ENCODE peak calls at places on chromosomes 3 and 15, in four cellular contexts. B, I, V and L are unnamed samples.

GRCh38 chr15:40984963-40985362 is 31.7 kb downstream of the CHAC1 start:
- DNase-seq in V (no peak), I (no peak), B (no peak), L (no peak)

GRCh38 chr3:85821130-85821756 is 862.5 kb downstream of the CADM2 start:
- DNase-seq in I (peak; percentile 68), B (no peak), V (peak; percentile 75), L (peak; percentile 73)

GRCh38 chr15:66714543-66714981 is 12.5 kb downstream of the SMAD6 start:
- DNase-seq in V (no peak), B (no peak), I (peak; percentile 49), L (no peak)

GRCh38 chr3:39317571-39318169 is 11.8 kb upstream of the CCR8 start:
- DNase-seq in I (peak; percentile 59), B (no peak), V (no peak), L (no peak)

GRCh38 chr3:105385868-105386508 is 19.3 kb downstream of the ALCAM start:
- DNase-seq in I (no peak), B (no peak), V (no peak), L (peak; percentile 20)

GRCh38 chr3:114043205-114043604 is 13.1 kb downstream of the CCDC191 start:
- DNase-seq in B (no peak), V (no peak), I (no peak), L (peak; percentile 56)

GRCh38 chr3:87873136-87873535 is 185.7 kb downstream of the CGGBP1 start:
- DNase-seq in B (no peak), V (no peak), I (no peak), L (no peak)

GRCh38 chr15:73945109-73945508 is 18.8 kb downstream of the LOXL1 start:
- DNase-seq in B (no peak), I (no peak), V (no peak), L (no peak)

GRCh38 chr3:52490938-52491526 is 4.1 kb upstream of the STAB1 start:
- DNase-seq in I (no peak), B (no peak), V (no peak), L (no peak)

DNA sequence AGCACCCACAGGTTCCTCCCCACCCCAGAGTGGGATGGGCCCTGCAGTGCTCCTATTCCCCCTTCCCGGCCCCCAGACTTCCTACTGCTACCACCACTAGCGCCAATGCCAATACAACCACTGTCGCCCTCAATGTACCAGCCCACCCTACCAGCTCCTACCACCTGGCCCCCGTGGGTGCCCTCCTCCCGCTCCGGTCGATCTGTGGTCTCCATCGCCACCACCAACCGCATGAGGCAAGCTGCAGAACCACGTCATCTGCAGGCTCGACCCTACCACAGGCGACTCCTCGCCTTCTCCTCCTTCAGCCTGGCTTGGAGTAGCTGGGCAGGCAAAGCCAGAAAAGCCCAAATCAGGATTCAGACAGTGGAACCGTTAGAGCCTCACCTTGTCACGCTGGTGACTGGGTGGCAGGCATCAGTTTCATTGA is 179.3 kb downstream of the POTEB3 start:
- DNase-seq in B (no peak), I (peak; percentile 33), V (no peak), L (no peak)
- H3K9me3 ChIP-seq in B (peaks cover 13% of the 10 kb centered on the region), I (peaks cover 28% of the 10 kb centered on the region), V (no peaks in the 10 kb centered on the region), L (no peaks in the 10 kb centered on the region)

DNA sequence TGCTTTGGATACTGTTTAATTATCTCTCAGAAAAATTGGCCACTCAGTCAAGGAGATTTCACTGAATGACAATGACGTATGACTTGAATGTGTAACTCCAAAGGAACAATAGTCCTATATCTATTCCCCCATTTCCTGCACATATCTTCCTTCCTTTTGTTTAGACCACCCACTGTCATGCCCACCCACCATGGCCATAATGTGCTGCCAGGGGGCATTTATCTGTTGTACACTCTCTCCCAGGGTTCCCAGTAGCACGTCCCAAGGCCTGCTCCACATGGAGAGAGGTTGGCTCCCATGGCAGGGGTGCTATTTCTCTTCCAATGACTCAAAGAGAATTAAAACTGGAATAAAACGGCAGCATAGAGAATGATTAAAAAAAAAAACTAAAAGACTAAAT is 36.8 kb upstream of the CTNNB1 start:
- DNase-seq in I (no peak), B (no peak), V (no peak), L (no peak)
- H3K9me2 ChIP-seq in I (no peaks in the 10 kb centered on the region), B (no peaks in the 10 kb centered on the region), V (no peaks in the 10 kb centered on the region), L (no peaks in the 10 kb centered on the region)

GRCh38 chr3:149233323-149233722 is 11.7 kb upstream of the CP start:
- DNase-seq in B (no peak), I (no peak), V (no peak), L (no peak)
- H3K9me3 ChIP-seq in B (no peaks in the 10 kb centered on the region), I (no peaks in the 10 kb centered on the region), V (no peaks in the 10 kb centered on the region), L (no peaks in the 10 kb centered on the region)

GRCh38 chr3:78360849-78361248 is 1321.0 kb downstream of the ROBO2 start:
- DNase-seq in B (no peak), V (no peak), I (no peak), L (no peak)
- H3K9me2 ChIP-seq in B (no peaks in the 10 kb centered on the region), V (no peaks in the 10 kb centered on the region), I (no peaks in the 10 kb centered on the region), L (no peaks in the 10 kb centered on the region)

GRCh38 chr15:99631256-99631655 is 65.5 kb downstream of the MEF2A start:
- DNase-seq in B (no peak), V (peak; percentile 12), I (no peak), L (peak; percentile 75)
- H3K9me3 ChIP-seq in B (no peaks in the 10 kb centered on the region), V (no peaks in the 10 kb centered on the region), I (no peaks in the 10 kb centered on the region), L (peaks cover 5% of the 10 kb centered on the region)

GRCh38 chr3:41164776-41165175 is 34.5 kb upstream of the CTNNB1 start:
- DNase-seq in I (no peak), V (no peak), B (no peak), L (no peak)

GRCh38 chr3:41162981-41163380 is 36.3 kb upstream of the CTNNB1 start:
- DNase-seq in I (no peak), V (no peak), B (no peak), L (no peak)

GRCh38 chr3:41159581-41160189 is 39.6 kb upstream of the CTNNB1 start:
- DNase-seq in I (peak; percentile 63), V (no peak), B (peak; percentile 41), L (no peak)

GRCh38 chr3:41158947-41159346 is 40.4 kb upstream of the CTNNB1 start:
- DNase-seq in V (no peak), B (no peak), I (peak; percentile 68), L (no peak)

GRCh38 chr3:41163399-41163798 is 35.9 kb upstream of the CTNNB1 start:
- DNase-seq in B (no peak), V (no peak), I (peak; percentile 37), L (no peak)
- H3K9me2 ChIP-seq in B (no peaks in the 10 kb centered on the region), V (no peaks in the 10 kb centered on the region), I (no peaks in the 10 kb centered on the region), L (no peaks in the 10 kb centered on the region)

GRCh38 chr3:178396318-178396717 is 139.9 kb upstream of the KCNMB2 start:
- DNase-seq in B (no peak), V (no peak), I (no peak), L (no peak)
- H3K9me3 ChIP-seq in B (no peaks in the 10 kb centered on the region), V (no peaks in the 10 kb centered on the region), I (no peaks in the 10 kb centered on the region), L (no peaks in the 10 kb centered on the region)

GRCh38 chr15:60827492-60827891 is 348.6 kb upstream of the ICE2 start:
- DNase-seq in V (no peak), I (no peak), B (no peak), L (no peak)
- H3K9me2 ChIP-seq in V (no peaks in the 10 kb centered on the region), I (no peaks in the 10 kb centered on the region), B (no peaks in the 10 kb centered on the region), L (no peaks in the 10 kb centered on the region)

DNA sequence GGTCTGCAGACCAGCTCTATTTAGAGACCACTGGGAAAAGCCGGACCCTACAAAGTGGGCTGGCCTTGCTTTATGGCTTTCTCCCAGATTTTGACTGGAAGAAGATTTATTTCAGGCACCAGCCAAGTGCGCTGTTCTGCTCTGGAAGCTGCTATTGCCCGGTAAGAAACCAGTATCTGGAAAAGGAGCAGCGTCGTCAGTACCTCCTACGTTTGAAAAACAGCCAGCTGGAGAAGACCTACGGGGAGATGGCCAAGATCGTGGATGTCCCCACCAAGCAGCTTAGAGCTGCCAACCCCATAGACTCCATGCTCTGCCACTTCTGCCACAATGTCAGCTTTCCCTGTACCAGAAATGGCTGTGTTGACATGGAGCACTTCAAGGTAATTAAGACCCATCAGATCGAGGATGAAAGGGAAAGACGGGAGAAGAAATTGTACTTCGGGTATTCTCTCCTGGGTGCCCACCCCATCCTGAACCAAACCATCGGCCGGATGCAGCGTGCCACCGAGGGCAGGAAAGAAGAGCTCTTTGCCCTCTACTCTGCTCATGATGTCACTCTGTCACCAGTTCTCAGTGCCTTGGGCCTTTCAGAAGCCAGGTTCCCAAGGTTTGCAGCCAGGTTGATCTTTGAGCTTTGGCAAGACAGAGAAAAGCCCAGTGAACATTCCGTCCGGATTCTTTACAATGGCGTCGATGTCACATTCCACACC is 60.9 kb downstream of the PXYLP1 start:
- DNase-seq in I (no peak), B (no peak), V (no peak), L (no peak)
- H3K9me3 ChIP-seq in I (no peaks in the 10 kb centered on the region), B (no peaks in the 10 kb centered on the region), V (no peaks in the 10 kb centered on the region), L (no peaks in the 10 kb centered on the region)